ENCODE peak calls at places on chromosome 19, in nine cellular contexts. One of them, this sample, is unnamed.

GRCh38 chr19:30780456-30780855 is 408.3 kb downstream of the ZNF536 start:
- DNase-seq in GM20000: no peak
- DNase-seq in GM06990: no peak
- DNase-seq in NB4: no peak
- DNase-seq in fibroblast of the aortic adventitia: no peak
- DNase-seq in H9: no peak
- DNase-seq in ascending aorta: no peak
- DNase-seq in CD8-positive, alpha-beta T cell: no peak
- DNase-seq in tibial artery: no peak
- DNase-seq in this sample: no peak

GRCh38 chr19:46299004-46299509 is 2.2 kb downstream of the HIF3A start:
- DNase-seq in GM20000: no peak
- DNase-seq in GM06990: no peak
- DNase-seq in NB4: no peak
- DNase-seq in fibroblast of the aortic adventitia: peak
- DNase-seq in H9: no peak
- DNase-seq in ascending aorta: peak
- DNase-seq in CD8-positive, alpha-beta T cell: no peak
- DNase-seq in tibial artery: peak
- DNase-seq in this sample: no peak

GRCh38 chr19:43662487-43662886 is 7.5 kb downstream of the PLAUR start:
- DNase-seq in GM20000: no peak
- DNase-seq in GM06990: no peak
- DNase-seq in NB4: no peak
- DNase-seq in fibroblast of the aortic adventitia: no peak
- DNase-seq in H9: peak
- DNase-seq in ascending aorta: no peak
- DNase-seq in CD8-positive, alpha-beta T cell: no peak
- DNase-seq in tibial artery: no peak
- DNase-seq in this sample: no peak

GRCh38 chr19:1126984-1127760 is 23.4 kb downstream of the GPX4 start:
- DNase-seq in GM20000: no peak
- DNase-seq in GM06990: no peak
- DNase-seq in NB4: no peak
- DNase-seq in fibroblast of the aortic adventitia: no peak
- DNase-seq in H9: no peak
- DNase-seq in ascending aorta: no peak
- DNase-seq in CD8-positive, alpha-beta T cell: no peak
- DNase-seq in tibial artery: no peak
- DNase-seq in this sample: no peak

GRCh38 chr19:16118489-16119033 is 6.9 kb downstream of the RAB8A start:
- DNase-seq in GM20000: peak
- DNase-seq in GM06990: peak
- DNase-seq in NB4: peak
- DNase-seq in fibroblast of the aortic adventitia: no peak
- DNase-seq in H9: no peak
- DNase-seq in ascending aorta: no peak
- DNase-seq in CD8-positive, alpha-beta T cell: no peak
- DNase-seq in tibial artery: peak
- DNase-seq in this sample: no peak

GRCh38 chr19:35216026-35216832 is 12.3 kb downstream of the FAM187B start:
- DNase-seq in GM20000: no peak
- DNase-seq in GM06990: no peak
- DNase-seq in NB4: no peak
- DNase-seq in fibroblast of the aortic adventitia: no peak
- DNase-seq in H9: no peak
- DNase-seq in ascending aorta: no peak
- DNase-seq in CD8-positive, alpha-beta T cell: no peak
- DNase-seq in tibial artery: no peak
- DNase-seq in this sample: no peak

GRCh38 chr19:37953125-37953524 is 46.1 kb downstream of the SIPA1L3 start:
- DNase-seq in GM20000: no peak
- DNase-seq in GM06990: no peak
- DNase-seq in NB4: no peak
- DNase-seq in fibroblast of the aortic adventitia: no peak
- DNase-seq in H9: no peak
- DNase-seq in ascending aorta: no peak
- DNase-seq in CD8-positive, alpha-beta T cell: no peak
- DNase-seq in tibial artery: no peak
- DNase-seq in this sample: no peak

GRCh38 chr19:11361037-11361770 is 6.0 kb downstream of the PLPPR2 start:
- DNase-seq in GM20000: no peak
- DNase-seq in GM06990: no peak
- DNase-seq in NB4: no peak
- DNase-seq in fibroblast of the aortic adventitia: no peak
- DNase-seq in H9: peak
- DNase-seq in ascending aorta: no peak
- DNase-seq in CD8-positive, alpha-beta T cell: no peak
- DNase-seq in tibial artery: no peak
- DNase-seq in this sample: peak

GRCh38 chr19:48111280-48111679 is 663 bp upstream of the PLA2G4C start:
- DNase-seq in GM20000: no peak
- DNase-seq in GM06990: no peak
- DNase-seq in NB4: no peak
- DNase-seq in fibroblast of the aortic adventitia: no peak
- DNase-seq in H9: no peak
- DNase-seq in ascending aorta: no peak
- DNase-seq in CD8-positive, alpha-beta T cell: no peak
- DNase-seq in tibial artery: no peak
- DNase-seq in this sample: no peak

GRCh38 chr19:45717983-45718650 is 12.6 kb downstream of the FBXO46 start:
- DNase-seq in GM20000: no peak
- DNase-seq in GM06990: no peak
- DNase-seq in NB4: no peak
- DNase-seq in fibroblast of the aortic adventitia: no peak
- DNase-seq in H9: peak
- DNase-seq in ascending aorta: no peak
- DNase-seq in CD8-positive, alpha-beta T cell: no peak
- DNase-seq in tibial artery: peak
- DNase-seq in this sample: no peak

GRCh38 chr19:48190288-48191284 is 20.1 kb downstream of the ZSWIM9 start:
- DNase-seq in GM20000: peak
- DNase-seq in GM06990: peak
- DNase-seq in NB4: peak
- DNase-seq in fibroblast of the aortic adventitia: no peak
- DNase-seq in H9: peak
- DNase-seq in ascending aorta: no peak
- DNase-seq in CD8-positive, alpha-beta T cell: peak
- DNase-seq in tibial artery: peak
- DNase-seq in this sample: peak

GRCh38 chr19:47542030-47542475 is 27.2 kb upstream of the NAPA start:
- DNase-seq in GM20000: no peak
- DNase-seq in GM06990: no peak
- DNase-seq in NB4: no peak
- DNase-seq in fibroblast of the aortic adventitia: peak
- DNase-seq in H9: no peak
- DNase-seq in ascending aorta: no peak
- DNase-seq in CD8-positive, alpha-beta T cell: no peak
- DNase-seq in tibial artery: no peak
- DNase-seq in this sample: no peak

GRCh38 chr19:1825909-1826556 is 14.0 kb upstream of the ATP8B3 start:
- DNase-seq in GM20000: peak
- DNase-seq in GM06990: peak
- DNase-seq in NB4: peak
- DNase-seq in fibroblast of the aortic adventitia: peak
- DNase-seq in H9: peak
- DNase-seq in ascending aorta: no peak
- DNase-seq in CD8-positive, alpha-beta T cell: peak
- DNase-seq in tibial artery: peak
- DNase-seq in this sample: peak

GRCh38 chr19:50517704-50518075 is 4.0 kb upstream of the ASPDH start:
- DNase-seq in GM20000: peak
- DNase-seq in GM06990: no peak
- DNase-seq in NB4: no peak
- DNase-seq in fibroblast of the aortic adventitia: no peak
- DNase-seq in H9: no peak
- DNase-seq in ascending aorta: no peak
- DNase-seq in CD8-positive, alpha-beta T cell: no peak
- DNase-seq in tibial artery: no peak
- DNase-seq in this sample: no peak

GRCh38 chr19:19421326-19421725 is 15.9 kb downstream of the GATAD2A start:
- DNase-seq in GM20000: no peak
- DNase-seq in GM06990: no peak
- DNase-seq in NB4: no peak
- DNase-seq in fibroblast of the aortic adventitia: no peak
- DNase-seq in H9: no peak
- DNase-seq in ascending aorta: no peak
- DNase-seq in CD8-positive, alpha-beta T cell: no peak
- DNase-seq in tibial artery: no peak
- DNase-seq in this sample: no peak

GRCh38 chr19:19418548-19419260 is 13.2 kb downstream of the GATAD2A start:
- DNase-seq in GM20000: no peak
- DNase-seq in GM06990: no peak
- DNase-seq in NB4: peak
- DNase-seq in fibroblast of the aortic adventitia: no peak
- DNase-seq in H9: no peak
- DNase-seq in ascending aorta: no peak
- DNase-seq in CD8-positive, alpha-beta T cell: no peak
- DNase-seq in tibial artery: no peak
- DNase-seq in this sample: no peak

GRCh38 chr19:19423322-19423721 is 17.8 kb downstream of the GATAD2A start:
- DNase-seq in GM20000: no peak
- DNase-seq in GM06990: no peak
- DNase-seq in NB4: no peak
- DNase-seq in fibroblast of the aortic adventitia: no peak
- DNase-seq in H9: no peak
- DNase-seq in ascending aorta: no peak
- DNase-seq in CD8-positive, alpha-beta T cell: no peak
- DNase-seq in tibial artery: peak
- DNase-seq in this sample: no peak

GRCh38 chr19:19422156-19422555 is 16.7 kb downstream of the GATAD2A start:
- DNase-seq in GM20000: no peak
- DNase-seq in GM06990: no peak
- DNase-seq in NB4: no peak
- DNase-seq in fibroblast of the aortic adventitia: no peak
- DNase-seq in H9: no peak
- DNase-seq in ascending aorta: no peak
- DNase-seq in CD8-positive, alpha-beta T cell: no peak
- DNase-seq in tibial artery: no peak
- DNase-seq in this sample: no peak

GRCh38 chr19:19420570-19421301 is 15.3 kb downstream of the GATAD2A start:
- DNase-seq in GM20000: no peak
- DNase-seq in GM06990: no peak
- DNase-seq in NB4: no peak
- DNase-seq in fibroblast of the aortic adventitia: no peak
- DNase-seq in H9: no peak
- DNase-seq in ascending aorta: no peak
- DNase-seq in CD8-positive, alpha-beta T cell: peak
- DNase-seq in tibial artery: no peak
- DNase-seq in this sample: no peak
- TF ChIP-seq CTCF in GM20000: no peak
- TF ChIP-seq CTCF in GM06990: no peak
- TF ChIP-seq CTCF in NB4: no peak
- TF ChIP-seq CTCF in fibroblast of the aortic adventitia: no peak
- TF ChIP-seq CTCF in H9: no peak
- TF ChIP-seq CTCF in ascending aorta: no peak
- TF ChIP-seq CTCF in CD8-positive, alpha-beta T cell: no peak
- TF ChIP-seq CTCF in tibial artery: no peak
- TF ChIP-seq CTCF in this sample: no peak

GRCh38 chr19:55117636-55118391 is at the start of gene PPP1R12C:
- DNase-seq in GM20000: peak
- DNase-seq in GM06990: peak
- DNase-seq in NB4: peak
- DNase-seq in fibroblast of the aortic adventitia: peak
- DNase-seq in H9: peak
- DNase-seq in ascending aorta: peak
- DNase-seq in CD8-positive, alpha-beta T cell: peak
- DNase-seq in tibial artery: peak
- DNase-seq in this sample: peak
- TF ChIP-seq CTCF in GM20000: no peak
- TF ChIP-seq CTCF in GM06990: no peak
- TF ChIP-seq CTCF in NB4: no peak
- TF ChIP-seq CTCF in fibroblast of the aortic adventitia: no peak
- TF ChIP-seq CTCF in H9: no peak
- TF ChIP-seq CTCF in ascending aorta: no peak
- TF ChIP-seq CTCF in CD8-positive, alpha-beta T cell: no peak
- TF ChIP-seq CTCF in tibial artery: peak
- TF ChIP-seq CTCF in this sample: no peak

DNA sequence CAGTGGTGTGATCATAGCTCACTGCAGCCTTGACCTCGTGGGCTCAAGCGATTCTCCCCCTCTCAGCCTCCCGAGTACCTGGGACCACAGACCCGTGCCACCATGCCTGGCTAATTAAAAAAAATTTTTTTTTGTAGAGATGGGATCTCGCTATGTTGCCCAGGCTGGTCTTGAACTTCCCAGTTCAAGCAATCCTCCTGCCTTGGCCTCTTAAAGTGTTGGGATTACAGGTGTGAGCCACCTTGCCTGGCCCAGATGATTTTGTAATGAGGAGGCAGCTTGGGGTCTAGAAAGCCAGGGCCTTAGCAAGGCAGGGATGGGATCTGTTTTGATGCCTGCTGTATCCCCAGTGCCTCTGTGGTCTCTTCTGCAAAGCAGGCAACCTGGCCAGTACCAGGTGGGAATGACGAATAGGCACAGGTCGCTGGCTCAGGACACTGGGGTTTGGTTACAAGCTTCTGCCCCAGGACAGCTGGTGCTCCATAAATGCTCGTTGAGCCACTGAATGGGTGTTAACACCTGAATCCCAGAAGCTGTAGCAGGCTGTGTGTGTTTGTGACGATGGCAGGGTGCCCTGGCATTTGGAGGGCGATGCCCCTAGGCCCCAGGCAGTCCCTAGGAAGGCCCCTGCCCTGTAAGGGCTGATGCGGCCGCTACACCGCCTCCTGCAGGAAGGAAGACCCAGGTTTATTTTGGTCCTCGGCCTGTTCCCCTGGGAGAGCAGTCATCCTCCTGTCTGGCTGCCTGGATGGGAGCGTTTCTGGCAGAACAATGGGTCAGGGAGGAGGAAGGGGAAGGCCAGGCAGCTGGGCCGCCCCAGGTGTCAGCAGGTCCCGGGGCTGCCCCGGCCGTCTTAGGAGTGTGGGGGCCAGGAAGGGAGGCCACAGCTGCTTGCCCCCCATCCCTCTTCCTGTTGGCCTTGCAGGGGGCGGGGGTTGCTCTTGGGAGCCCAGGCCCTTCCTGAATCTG is 8.6 kb downstream of the TNFAIP8L1 start:
- DNase-seq in GM20000: peak
- DNase-seq in GM06990: no peak
- DNase-seq in NB4: no peak
- DNase-seq in fibroblast of the aortic adventitia: peak
- DNase-seq in H9: peak
- DNase-seq in ascending aorta: no peak
- DNase-seq in CD8-positive, alpha-beta T cell: no peak
- DNase-seq in tibial artery: no peak
- DNase-seq in this sample: no peak
- TF ChIP-seq CTCF in GM20000: no peak
- TF ChIP-seq CTCF in GM06990: peak
- TF ChIP-seq CTCF in NB4: no peak
- TF ChIP-seq CTCF in fibroblast of the aortic adventitia: peak
- TF ChIP-seq CTCF in H9: peak
- TF ChIP-seq CTCF in ascending aorta: no peak
- TF ChIP-seq CTCF in CD8-positive, alpha-beta T cell: no peak
- TF ChIP-seq CTCF in tibial artery: no peak
- TF ChIP-seq CTCF in this sample: no peak

DNA sequence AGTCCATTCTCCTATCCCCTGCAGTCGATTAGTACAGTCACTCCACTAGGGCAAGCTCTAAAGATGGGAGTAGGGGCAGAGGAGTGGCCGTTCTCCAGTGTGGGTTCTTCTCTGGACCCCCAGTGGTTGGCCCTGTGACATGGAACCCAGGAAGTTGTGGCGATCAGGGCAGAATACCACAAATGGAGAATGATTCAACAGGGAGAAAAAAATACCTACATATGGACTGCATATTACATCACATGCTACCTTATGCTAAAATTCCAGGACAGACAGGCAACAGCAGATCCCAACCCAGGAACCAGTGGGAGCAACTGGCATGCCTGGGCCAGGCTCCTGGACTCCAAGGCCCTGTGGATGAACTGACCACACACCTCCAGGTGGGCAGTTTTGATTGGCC is 20.4 kb downstream of the POU2F2 start:
- DNase-seq in GM20000: no peak
- DNase-seq in GM06990: no peak
- DNase-seq in NB4: no peak
- DNase-seq in fibroblast of the aortic adventitia: peak
- DNase-seq in H9: no peak
- DNase-seq in ascending aorta: no peak
- DNase-seq in CD8-positive, alpha-beta T cell: no peak
- DNase-seq in tibial artery: no peak
- DNase-seq in this sample: no peak
- TF ChIP-seq CTCF in GM20000: no peak
- TF ChIP-seq CTCF in GM06990: no peak
- TF ChIP-seq CTCF in NB4: no peak
- TF ChIP-seq CTCF in fibroblast of the aortic adventitia: no peak
- TF ChIP-seq CTCF in H9: no peak
- TF ChIP-seq CTCF in ascending aorta: no peak
- TF ChIP-seq CTCF in CD8-positive, alpha-beta T cell: no peak
- TF ChIP-seq CTCF in tibial artery: no peak
- TF ChIP-seq CTCF in this sample: no peak